ENCODE peak calls at places on chromosomes 16 and 17, in nine cellular contexts. P is pancreas; S is nephron progenitor cell; J is tibial artery; L is fibroblast of the aortic adventitia; X is stimulated activated CD4-positive, alpha-beta T cell treated with anti-CD3 and anti-CD28 coated beads, TNF-alpha, amount 100 ng/mL, for 4 hours; M is stomach; Q is B cell; G is aorta. A is an unnamed sample.

GRCh38 chr17:8162997-8163977 is 539 bp upstream of the VAMP2 start:
- DNase-seq in X (no peak), J (peak), L (no peak), Q (peak), G (peak), P (peak), M (no peak), S (no peak), A (no peak)

GRCh38 chr17:66431080-66431795 is 128.8 kb downstream of the PRKCA start:
- DNase-seq in Q (no peak), G (no peak), S (no peak), J (no peak), L (peak), M (no peak), P (no peak), X (no peak), A (no peak)

GRCh38 chr16:9849697-9850245 is 332.5 kb downstream of the GRIN2A start:
- DNase-seq in P (no peak), S (no peak), L (no peak), M (no peak), X (no peak), J (no peak), Q (no peak), G (no peak), A (no peak)

GRCh38 chr16:19481291-19481690 is 40.6 kb downstream of the GDE1 start:
- DNase-seq in G (no peak), M (no peak), Q (no peak), L (peak), X (no peak), S (no peak), J (no peak), P (no peak), A (no peak)

GRCh38 chr17:43418441-43419374 is 19.9 kb downstream of the ARL4D start:
- DNase-seq in Q (no peak), P (no peak), L (peak), J (peak), G (peak), X (no peak), S (no peak), M (no peak), A (peak)

GRCh38 chr16:77974883-77975282 is 47.5 kb upstream of the CLEC3A start:
- DNase-seq in M (no peak), J (no peak), P (no peak), L (no peak), G (no peak), X (no peak), S (peak), Q (no peak), A (no peak)

GRCh38 chr17:65558311-65558682 is 3.2 kb downstream of the AXIN2 start:
- DNase-seq in M (no peak), G (no peak), Q (no peak), P (no peak), L (no peak), S (no peak), J (no peak), X (no peak), A (no peak)

GRCh38 chr17:60901806-60902205 is 224.2 kb downstream of the BCAS3 start:
- DNase-seq in L (peak), J (no peak), Q (no peak), S (no peak), M (no peak), G (no peak), X (no peak), P (no peak), A (no peak)

GRCh38 chr17:40251576-40251975 is 32.5 kb downstream of the WIPF2 start:
- DNase-seq in M (no peak), P (no peak), S (no peak), L (peak), Q (no peak), G (no peak), J (no peak), X (no peak), A (no peak)

GRCh38 chr17:74362811-74363498 is 1.3 kb upstream of the BTBD17 start:
- DNase-seq in J (no peak), M (no peak), L (no peak), Q (no peak), P (no peak), S (no peak), G (no peak), X (no peak), A (no peak)